ENCODE peak calls at places on chromosomes 4 and X, in eight cellular contexts. V is fibroblast of lung, I is upper lobe of left lung, L is HCT116, E is substantia nigra, R is PC-9, H is suprapubic skin, P is lower lobe of right lung. C is an unnamed sample.

GRCh38 chr4:16858275-16858752 is 40.1 kb downstream of the LDB2 start:
- DNase-seq in R (no peak), L (no peak), H (no peak), P (no peak), V (peak; percentile 61), I (no peak), E (no peak), C (no peak)

GRCh38 chr4:8245879-8246833 is 23.4 kb upstream of the HTRA3 start:
- DNase-seq in R (no peak), I (no peak), P (peak; percentile 84), V (no peak), E (no peak), H (no peak), L (no peak), C (no peak)

GRCh38 chr4:151014521-151015457 is at the start of gene LRBA:
- DNase-seq in V (peak; percentile 39), R (peak; percentile 89), E (peak; percentile 59), I (no peak), L (peak; percentile 81), H (no peak), P (peak; percentile 87), C (peak; percentile 61)

GRCh38 chr4:71004281-71004851 is 10.9 kb downstream of the DCK start:
- DNase-seq in P (no peak), V (no peak), H (no peak), L (no peak), E (no peak), R (no peak), I (no peak), C (no peak)

GRCh38 chr4:176360446-176360845 is 40.7 kb downstream of the SPCS3 start:
- DNase-seq in R (no peak), H (no peak), L (no peak), I (no peak), E (no peak), P (no peak), V (no peak), C (no peak)

GRCh38 chrX:134074151-134074550 is 88.8 kb upstream of the GPC3 start:
- DNase-seq in E (no peak), I (no peak), R (no peak), V (no peak), L (no peak), P (no peak), H (no peak), C (no peak)

GRCh38 chr4:7015383-7016035 is 27.7 kb upstream of the TADA2B start:
- DNase-seq in H (no peak), R (no peak), E (no peak), P (no peak), I (no peak), L (no peak), V (no peak), C (no peak)

GRCh38 chr4:67929447-67929846 is 33.8 kb downstream of the TMPRSS11A start:
- DNase-seq in H (no peak), V (no peak), P (no peak), E (no peak), L (peak; percentile 45), I (no peak), R (no peak), C (no peak)

GRCh38 chrX:113828470-113828869 is 755.4 kb upstream of the HTR2C start:
- DNase-seq in I (no peak), R (no peak), P (no peak), L (no peak), E (no peak), V (no peak), H (no peak), C (no peak)

GRCh38 chr4:147638942-147639341 is 21.7 kb downstream of the TMEM184C start:
- DNase-seq in I (no peak), V (peak; percentile 11), R (no peak), E (no peak), H (no peak), L (no peak), P (no peak), C (no peak)

GRCh38 chr4:788636-789297 is 37.2 kb downstream of the CPLX1 start:
- DNase-seq in E (no peak), P (peak; percentile 44), R (no peak), L (no peak), I (no peak), H (no peak), V (no peak), C (no peak)

GRCh38 chr4:116385583-116385982 is 699.8 kb downstream of the TRAM1L1 start:
- DNase-seq in H (no peak), V (no peak), L (no peak), P (no peak), I (no peak), R (no peak), E (no peak), C (no peak)

GRCh38 chr4:38567448-38567847 is 96.6 kb upstream of the KLF3 start:
- DNase-seq in L (no peak), V (no peak), P (no peak), H (no peak), R (no peak), E (no peak), I (no peak), C (no peak)

GRCh38 chr4:28675582-28675981 is 1814.9 kb downstream of the STIM2 start:
- DNase-seq in R (no peak), L (no peak), H (no peak), P (no peak), I (no peak), V (peak; percentile 42), E (no peak), C (no peak)

DNA sequence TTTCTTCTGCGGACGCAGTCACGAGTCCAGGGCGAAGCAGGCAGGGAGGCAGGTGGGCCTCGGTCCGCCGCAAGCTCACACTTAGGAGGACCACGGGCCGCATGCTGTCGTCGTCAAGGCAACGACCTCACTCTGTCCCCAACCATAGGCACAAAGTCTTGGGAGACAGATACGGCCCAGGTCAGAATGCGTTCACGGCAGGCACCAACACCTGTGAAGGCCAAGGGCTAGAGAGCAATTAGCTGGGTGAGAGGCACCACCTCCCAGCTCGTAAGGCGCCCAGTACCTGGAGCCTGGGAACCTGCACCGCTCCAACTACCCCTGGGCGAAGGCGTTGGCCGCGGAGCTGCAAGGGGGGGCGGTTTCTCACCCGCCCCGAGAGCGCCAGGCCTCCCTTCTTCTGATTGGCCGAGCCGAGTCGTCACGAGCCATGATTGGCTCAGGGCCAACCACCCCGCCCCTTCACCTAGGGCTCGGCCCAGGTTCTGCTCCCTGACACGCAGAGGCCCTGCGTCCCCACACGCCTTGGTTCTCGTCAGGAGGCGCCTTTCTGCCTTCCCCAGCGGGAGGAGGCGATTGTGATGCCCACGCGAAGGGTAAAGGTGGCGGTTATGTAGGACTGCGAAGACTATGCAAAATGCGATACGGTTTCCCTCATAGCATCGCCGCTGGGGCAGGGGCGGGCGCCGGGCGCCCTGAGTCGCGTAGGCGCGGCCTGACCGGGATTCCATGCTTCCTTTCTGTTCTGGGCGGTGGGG is at the start of gene CDKL2:
- DNase-seq in L (peak; percentile 81), P (peak; percentile 95), R (peak; percentile 83), V (peak; percentile 55), E (peak; percentile 25), H (peak; percentile 86), I (peak; percentile 95), C (peak; percentile 70)
- H3K27ac ChIP-seq in L (peak within 1 kb of the TSS; percentile 17), P (peak within 1 kb of the TSS; percentile 74), R (no peak within 1 kb of the TSS), V (no peak within 1 kb of the TSS), E (peak within 1 kb of the TSS; percentile 43), H (no peak within 1 kb of the TSS), I (peak within 1 kb of the TSS; percentile 30), C (no peak within 1 kb of the TSS)

GRCh38 chrX:19291086-19291485 is 52.6 kb upstream of the PDHA1 start:
- DNase-seq in R (no peak), V (no peak), P (no peak), H (no peak), I (no peak), L (no peak), E (no peak), C (no peak)

GRCh38 chrX:19283597-19284339 is 60.0 kb upstream of the PDHA1 start:
- DNase-seq in L (no peak), H (no peak), P (no peak), R (no peak), V (no peak), I (no peak), E (no peak), C (no peak)

GRCh38 chrX:19280636-19281035 is 63.1 kb upstream of the PDHA1 start:
- DNase-seq in I (no peak), L (no peak), E (no peak), V (no peak), H (no peak), R (no peak), P (no peak), C (no peak)

GRCh38 chrX:19285857-19286256 is 57.9 kb upstream of the PDHA1 start:
- DNase-seq in L (no peak), H (no peak), I (no peak), V (no peak), E (no peak), R (no peak), P (no peak), C (no peak)
- H3K27ac ChIP-seq in L (no peak overlapping the region), H (no peak overlapping the region), I (no peak overlapping the region), V (no peak overlapping the region), E (no peak overlapping the region), R (no peak overlapping the region), P (no peak overlapping the region), C (no peak overlapping the region)

DNA sequence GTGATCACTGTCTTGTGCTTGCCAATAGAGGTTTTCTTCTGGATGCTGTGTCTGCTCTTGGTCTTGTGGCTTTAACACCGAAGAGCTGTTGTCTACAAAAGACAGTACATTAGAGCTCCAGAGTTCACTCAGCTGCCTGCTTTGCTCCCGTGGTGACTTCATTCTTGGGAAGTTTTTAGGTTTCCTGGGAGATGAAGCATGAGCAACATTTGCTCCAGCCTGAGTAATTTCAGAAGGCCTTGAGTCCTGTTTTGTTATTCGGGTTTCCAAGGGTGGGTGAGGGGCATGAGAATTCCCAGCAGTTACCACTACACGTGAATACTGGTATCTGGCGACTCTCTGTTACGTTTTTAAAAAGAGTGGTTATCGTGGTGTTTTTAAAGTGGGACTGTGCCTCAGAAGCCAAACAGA is 189.2 kb downstream of the SHROOM3 start:
- DNase-seq in R (peak; percentile 48), I (no peak), E (no peak), P (no peak), H (no peak), L (no peak), V (peak; percentile 91), C (peak; percentile 46)
- H3K27ac ChIP-seq in R (no peak overlapping the region), I (peak overlapping the region; percentile 64), E (no peak overlapping the region), P (peak overlapping the region; percentile 83), H (peak overlapping the region; percentile 32), L (no peak overlapping the region), V (peak overlapping the region; percentile 90), C (peak overlapping the region; percentile 66)

GRCh38 chr4:167550021-167550420 is 315.7 kb upstream of the SPOCK3 start:
- DNase-seq in E (no peak), R (no peak), L (no peak), V (no peak), I (no peak), H (no peak), P (no peak), C (no peak)

DNA sequence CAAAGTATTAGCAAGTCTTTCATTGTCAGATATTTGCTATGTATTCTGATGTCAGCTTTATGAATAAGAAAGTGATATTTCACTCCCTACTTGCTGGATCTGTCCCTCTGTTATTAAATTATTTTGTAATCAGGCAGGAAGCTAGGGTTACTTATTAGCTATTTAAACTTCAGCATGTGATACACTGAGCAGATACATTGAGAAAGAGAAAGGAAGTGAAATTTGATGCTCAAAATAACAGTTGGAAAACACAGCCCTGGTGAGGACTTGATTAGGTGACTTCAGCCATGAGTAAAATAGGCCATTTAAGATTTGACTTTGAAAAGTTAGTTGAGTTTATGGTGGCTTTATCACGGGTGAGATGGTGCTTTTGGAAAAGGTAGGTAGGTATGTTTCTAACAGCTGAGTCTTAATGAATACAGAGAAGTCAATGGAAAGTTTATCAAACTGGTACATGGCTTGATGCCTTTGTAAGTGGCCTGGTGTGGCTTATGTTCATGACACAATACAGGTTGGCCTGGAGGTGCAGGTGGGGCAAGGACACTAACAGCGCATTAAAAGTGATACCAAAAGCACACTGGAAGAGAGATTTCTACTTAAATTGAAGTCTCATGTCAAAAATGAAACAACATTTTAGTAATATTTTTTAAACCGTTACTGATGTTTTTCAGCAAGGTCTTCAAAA is 321.2 kb upstream of the SPOCK3 start:
- DNase-seq in V (no peak), I (no peak), R (no peak), P (no peak), E (no peak), L (no peak), H (no peak), C (no peak)
- H3K27ac ChIP-seq in V (no peak overlapping the region), I (no peak overlapping the region), R (no peak overlapping the region), P (no peak overlapping the region), E (no peak overlapping the region), L (no peak overlapping the region), H (no peak overlapping the region), C (no peak overlapping the region)

C was measured in heart right ventricle.